ENCODE peak calls at places on chromosome 22, in four cellular contexts. Q is iPS DF 6.9, Y is LoVo, D is stomach. I is an unnamed sample.

GRCh38 chr22:36433318-36434231 is 45.8 kb upstream of the MYH9 start:
- DNase-seq in Q (no peak), D (peak), Y (no peak), I (no peak)

GRCh38 chr22:36829370-36830002 is 12.7 kb upstream of the PVALB start:
- DNase-seq in Y (no peak), D (no peak), Q (no peak), I (no peak)

GRCh38 chr22:36873614-36874308 is 13.0 kb downstream of the NCF4 start:
- DNase-seq in Y (peak), D (peak), Q (peak), I (peak)

GRCh38 chr22:22553735-22554134 is 5.3 kb downstream of the PRAME start:
- DNase-seq in Q (no peak), D (no peak), Y (no peak), I (no peak)

GRCh38 chr22:20021196-20022181 is 579 bp downstream of the TANGO2 start:
- DNase-seq in Y (peak), D (peak), Q (no peak), I (peak)

GRCh38 chr22:39665661-39666431 is 95.3 kb downstream of the CACNA1I start:
- DNase-seq in D (no peak), Q (no peak), Y (no peak), I (no peak)

GRCh38 chr22:22666307-22667091 is 22.1 kb downstream of the GGTLC2 start:
- DNase-seq in Y (no peak), D (peak), Q (no peak), I (peak)

GRCh38 chr22:42717197-42717967 is 3.3 kb downstream of the A4GALT start:
- DNase-seq in D (no peak), Y (peak), Q (no peak), I (no peak)

GRCh38 chr22:46582281-46582811 is 37.8 kb upstream of the GRAMD4 start:
- DNase-seq in D (peak), Q (no peak), Y (no peak), I (no peak)

GRCh38 chr22:35349368-35349703 is 31.6 kb upstream of the HMOX1 start:
- DNase-seq in Q (no peak), D (no peak), Y (no peak), I (no peak)

GRCh38 chr22:48856308-48856615 is 971.4 kb downstream of the BRD1 start:
- DNase-seq in Q (no peak), Y (no peak), D (no peak), I (no peak)

GRCh38 chr22:49723478-49724029 is 104.1 kb downstream of the BRD1 start:
- DNase-seq in D (no peak), Q (no peak), Y (no peak), I (no peak)

GRCh38 chr22:29299136-29299900 is 7.1 kb upstream of the GAS2L1 start:
- DNase-seq in D (no peak), Y (no peak), Q (no peak), I (no peak)

GRCh38 chr22:23604939-23605712 is 25.0 kb upstream of the IGLL1 start:
- DNase-seq in Q (no peak), D (no peak), Y (no peak), I (no peak)

GRCh38 chr22:39728236-39728860 is 157.8 kb downstream of the CACNA1I start:
- DNase-seq in Q (no peak), Y (no peak), D (no peak), I (no peak)

GRCh38 chr22:46985507-46985882 is 223.0 kb downstream of the TBC1D22A start:
- DNase-seq in Q (no peak), D (no peak), Y (no peak), I (peak)

GRCh38 chr22:26464312-26464711 is 19.3 kb downstream of the HPS4 start:
- DNase-seq in Y (no peak), D (no peak), Q (no peak), I (peak)

GRCh38 chr22:18048441-18048898 is 24.1 kb upstream of the MICAL3 start:
- DNase-seq in Y (no peak), Q (no peak), D (no peak), I (no peak)

GRCh38 chr22:49660794-49661781 is 166.6 kb downstream of the BRD1 start:
- DNase-seq in Y (no peak), Q (no peak), D (no peak), I (no peak)

GRCh38 chr22:42313204-42313603 is 42.8 kb upstream of the TCF20 start:
- DNase-seq in D (no peak), Y (no peak), Q (no peak), I (no peak)

GRCh38 chr22:32880061-32880460 is 78.6 kb downstream of the TIMP3 start:
- DNase-seq in Y (no peak), D (no peak), Q (no peak), I (peak)

GRCh38 chr22:47618180-47618579 is 855.7 kb downstream of the TBC1D22A start:
- DNase-seq in Y (no peak), D (peak), Q (no peak), I (no peak)

GRCh38 chr22:50605349-50606074 is 4.9 kb downstream of the MAPK8IP2 start:
- DNase-seq in D (no peak), Y (no peak), Q (no peak), I (no peak)

GRCh38 chr22:29030618-29031235 is 30.9 kb downstream of the C22orf31 start:
- DNase-seq in Q (peak), D (peak), Y (peak), I (peak)

GRCh38 chr22:23696326-23696851 is 5.6 kb downstream of the RGL4 start:
- DNase-seq in D (peak), Y (no peak), Q (no peak), I (peak)

GRCh38 chr22:37309221-37310074 is 27.1 kb downstream of the CYTH4 start:
- DNase-seq in Q (no peak), Y (no peak), D (no peak), I (no peak)

GRCh38 chr22:40414306-40414705 is 43.9 kb downstream of the SGSM3 start:
- DNase-seq in Q (no peak), Y (no peak), D (no peak), I (no peak)

GRCh38 chr22:21845558-21846452 is 21.6 kb downstream of the MAPK1 start:
- DNase-seq in Q (no peak), D (no peak), Y (no peak), I (no peak)

GRCh38 chr22:21996175-21996574 is 13.6 kb upstream of the TOP3B start:
- DNase-seq in D (no peak), Y (no peak), Q (no peak), I (no peak)

GRCh38 chr22:24023204-24023789 is 12.2 kb downstream of the CABIN1 start:
- DNase-seq in Q (no peak), Y (peak), D (no peak), I (no peak)

GRCh38 chr22:44583854-44584253 is 85.8 kb upstream of the RTL6 start:
- DNase-seq in Q (no peak), Y (no peak), D (no peak), I (no peak)

GRCh38 chr22:44926124-44926475 is 83.7 kb downstream of the PHF21B start:
- DNase-seq in D (no peak), Y (no peak), Q (no peak), I (no peak)

GRCh38 chr22:39653787-39654077 is 83.2 kb downstream of the CACNA1I start:
- DNase-seq in Q (no peak), Y (no peak), D (no peak), I (no peak)

I was measured in fibroblast of pulmonary artery.